ENCODE peak calls at places on chromosomes 16 and 17, in six cellular contexts. O, U, B, C, D and L are unnamed samples.

GRCh38 chr17:3750926-3751325 is 27.2 kb downstream of the HASPIN start:
- DNase-seq in O (no peak), U (no peak), B (no peak), C (no peak), D (no peak), L (no peak)

GRCh38 chr17:31587462-31587861 is 196.0 kb downstream of the RAB11FIP4 start:
- DNase-seq in O (no peak), U (no peak), B (no peak), C (no peak), D (no peak), L (no peak)

GRCh38 chr17:32142857-32143524 is 689 bp downstream of the RHOT1 start:
- DNase-seq in O (no peak), U (no peak), B (no peak), C (no peak), D (peak; percentile 36), L (peak; percentile 14)

GRCh38 chr16:86930663-86931062 is 352.3 kb downstream of the FOXL1 start:
- DNase-seq in O (no peak), U (no peak), B (no peak), C (no peak), D (no peak), L (no peak)

GRCh38 chr17:34852141-34852540 is 109.1 kb downstream of the CCT6B start:
- DNase-seq in O (no peak), U (no peak), B (no peak), C (no peak), D (no peak), L (no peak)

GRCh38 chr17:68509151-68510057 is 2.8 kb upstream of the PRKAR1A start:
- DNase-seq in O (no peak), U (no peak), B (no peak), C (no peak), D (no peak), L (no peak)

GRCh38 chr16:27771201-27771910 is 221.4 kb downstream of the KATNIP start:
- DNase-seq in O (no peak), U (no peak), B (no peak), C (no peak), D (no peak), L (no peak)

GRCh38 chr16:30997000-30997886 is 12.2 kb downstream of the HSD3B7 start:
- DNase-seq in O (no peak), U (peak; percentile 99), B (peak; percentile 51), C (peak; percentile 100), D (no peak), L (peak; percentile 29)

GRCh38 chr17:57852041-57852954 is 2.5 kb upstream of the MRPS23 start:
- DNase-seq in O (no peak), U (no peak), B (no peak), C (no peak), D (no peak), L (no peak)

GRCh38 chr16:56708418-56708817 is 21.5 kb upstream of the NUP93 start:
- DNase-seq in O (no peak), U (no peak), B (no peak), C (no peak), D (no peak), L (no peak)

GRCh38 chr17:73801455-73802100 is 157.3 kb upstream of the SDK2 start:
- DNase-seq in O (no peak), U (no peak), B (no peak), C (no peak), D (no peak), L (peak; percentile 19)

GRCh38 chr17:50817142-50817751 is 18.1 kb upstream of the WFIKKN2 start:
- DNase-seq in O (no peak), U (peak; percentile 40), B (no peak), C (peak; percentile 78), D (no peak), L (no peak)

GRCh38 chr16:17452931-17453330 is 17.8 kb downstream of the XYLT1 start:
- DNase-seq in O (no peak), U (no peak), B (no peak), C (no peak), D (no peak), L (no peak)

GRCh38 chr17:73160980-73161630 is 3.7 kb upstream of the SSTR2 start:
- DNase-seq in O (no peak), U (no peak), B (no peak), C (no peak), D (no peak), L (no peak)

GRCh38 chr17:15917021-15917438 is 27.9 kb upstream of the ADORA2B start:
- DNase-seq in O (no peak), U (no peak), B (no peak), C (no peak), D (no peak), L (no peak)

GRCh38 chr17:37774508-37774907 is 29.6 kb upstream of the HNF1B start:
- DNase-seq in O (no peak), U (peak; percentile 52), B (no peak), C (peak; percentile 60), D (no peak), L (no peak)

GRCh38 chr17:21034350-21035235 is 8.2 kb downstream of the USP22 start:
- DNase-seq in O (no peak), U (no peak), B (no peak), C (peak; percentile 38), D (no peak), L (no peak)

GRCh38 chr16:66606000-66606751 is 1.7 kb downstream of the CMTM3 start:
- DNase-seq in O (no peak), U (peak; percentile 57), B (no peak), C (peak; percentile 74), D (no peak), L (no peak)

GRCh38 chr17:2416010-2416734 is 15.3 kb upstream of the MNT start:
- DNase-seq in O (peak; percentile 70), U (peak; percentile 85), B (peak; percentile 60), C (peak; percentile 89), D (peak; percentile 34), L (peak; percentile 23)

GRCh38 chr17:76427457-76428231 is 25.3 kb downstream of the UBE2O start:
- DNase-seq in O (no peak), U (no peak), B (no peak), C (no peak), D (no peak), L (no peak)

GRCh38 chr17:78915872-78916632 is 9.1 kb downstream of the TIMP2 start:
- DNase-seq in O (no peak), U (no peak), B (no peak), C (no peak), D (no peak), L (no peak)

GRCh38 chr16:24936151-24936550 is 79.0 kb downstream of the ARHGAP17 start:
- DNase-seq in O (no peak), U (no peak), B (no peak), C (no peak), D (no peak), L (no peak)

GRCh38 chr17:76524598-76525512 is 12.7 kb downstream of the CYGB start:
- DNase-seq in O (no peak), U (no peak), B (no peak), C (no peak), D (no peak), L (no peak)

GRCh38 chr16:89330177-89330856 is 112.8 kb downstream of the ZNF778 start:
- DNase-seq in O (no peak), U (no peak), B (no peak), C (no peak), D (no peak), L (peak; percentile 9)

GRCh38 chr16:75372236-75372856 is 61.0 kb downstream of the CFDP1 start:
- DNase-seq in O (no peak), U (no peak), B (no peak), C (no peak), D (no peak), L (no peak)

GRCh38 chr16:4767872-4768548 is 1.0 kb upstream of the ZNF500 start:
- DNase-seq in O (no peak), U (no peak), B (no peak), C (no peak), D (no peak), L (no peak)

GRCh38 chr16:87047221-87048037 is 269.8 kb downstream of the C16orf95 start:
- DNase-seq in O (no peak), U (no peak), B (no peak), C (no peak), D (no peak), L (peak; percentile 70)

GRCh38 chr17:28364665-28365363 is at the start of gene SEBOX:
- DNase-seq in O (no peak), U (no peak), B (no peak), C (no peak), D (no peak), L (no peak)

GRCh38 chr17:36500745-36501225 is 14.3 kb downstream of the ZNHIT3 start:
- DNase-seq in O (no peak), U (no peak), B (no peak), C (no peak), D (no peak), L (no peak)

GRCh38 chr17:15398291-15398690 is 56.9 kb upstream of the TEKT3 start:
- DNase-seq in O (no peak), U (no peak), B (no peak), C (no peak), D (no peak), L (no peak)

GRCh38 chr17:74737299-74738050 is 419 bp downstream of the RAB37 start:
- DNase-seq in O (no peak), U (no peak), B (no peak), C (peak; percentile 80), D (no peak), L (peak; percentile 11)

GRCh38 chr16:81873843-81874752 is 95.0 kb downstream of the PLCG2 start:
- DNase-seq in O (no peak), U (peak; percentile 54), B (no peak), C (peak; percentile 66), D (no peak), L (no peak)